ENCODE peak calls at places on chromosomes 11 and 22, in seven cellular contexts. O is mesendoderm, H is neuronal stem cell, R is H1, U is IMR-90, M is H9, E is trophoblast cell. Y is an unnamed sample.

GRCh38 chr22:17924735-17925727 is 99.3 kb downstream of the MICAL3 start:
- DNase-seq in U (no peak), M (no peak), O (peak; percentile 34), R (no peak), E (peak; percentile 71), H (no peak), Y (no peak)

GRCh38 chr11:32400196-32400595 is 35.1 kb downstream of the WT1 start:
- DNase-seq in R (no peak), H (no peak), E (peak; percentile 94), U (peak; percentile 10), O (peak; percentile 90), M (peak; percentile 34), Y (peak; percentile 40)

GRCh38 chr11:63985812-63986155 is 454 bp upstream of the OTUB1 start:
- DNase-seq in H (no peak), O (no peak), U (no peak), R (no peak), M (no peak), E (no peak), Y (no peak)

GRCh38 chr11:2901854-2902783 is 16.5 kb upstream of the CDKN1C start:
- DNase-seq in U (peak; percentile 87), E (peak; percentile 93), H (peak; percentile 76), O (peak; percentile 95), R (peak; percentile 92), M (peak; percentile 98), Y (peak; percentile 93)

GRCh38 chr11:71489311-71490043 is 36.5 kb downstream of the NADSYN1 start:
- DNase-seq in H (no peak), U (peak; percentile 82), M (no peak), E (no peak), R (peak; percentile 33), O (no peak), Y (peak; percentile 58)

GRCh38 chr11:88555018-88555828 is 217.7 kb upstream of the CTSC start:
- DNase-seq in M (no peak), U (peak; percentile 99), O (peak; percentile 22), E (peak; percentile 12), H (no peak), R (no peak), Y (peak; percentile 98)

GRCh38 chr11:96015911-96016565 is 92.1 kb upstream of the MTMR2 start:
- DNase-seq in O (peak; percentile 94), E (no peak), H (no peak), U (no peak), R (no peak), M (peak; percentile 33), Y (no peak)

GRCh38 chr22:47033648-47034000 is 271.2 kb downstream of the TBC1D22A start:
- DNase-seq in U (no peak), E (no peak), H (no peak), O (no peak), R (no peak), M (no peak), Y (no peak)

GRCh38 chr22:26718488-26718887 is 61.1 kb downstream of the MIAT start:
- DNase-seq in R (no peak), M (no peak), O (no peak), H (no peak), E (no peak), U (no peak), Y (no peak)

GRCh38 chr22:44365196-44365802 is 52.5 kb upstream of the SHISAL1 start:
- DNase-seq in R (no peak), O (no peak), H (no peak), M (no peak), U (no peak), E (peak; percentile 20), Y (no peak)

GRCh38 chr11:73797457-73797856 is 9.8 kb downstream of the MRPL48 start:
- DNase-seq in M (no peak), O (no peak), E (no peak), R (no peak), H (no peak), U (no peak), Y (no peak)

GRCh38 chr11:72209101-72209500 is 7.5 kb upstream of the FOLR2 start:
- DNase-seq in E (no peak), R (no peak), H (no peak), M (no peak), O (peak; percentile 31), U (no peak), Y (no peak)

GRCh38 chr11:13486926-13487660 is 8.7 kb downstream of the PTH start:
- DNase-seq in O (peak; percentile 95), H (peak; percentile 49), M (peak; percentile 93), U (no peak), E (peak; percentile 86), R (peak; percentile 91), Y (peak; percentile 41)

GRCh38 chr11:70339066-70339465 is 59.3 kb upstream of the CTTN start:
- DNase-seq in O (no peak), R (no peak), H (no peak), M (no peak), E (no peak), U (no peak), Y (no peak)
- H3K4ac ChIP-seq in O (no peak overlapping the region), R (no peak overlapping the region), H (no peak overlapping the region), M (no peak overlapping the region), E (no peak overlapping the region), U (no peak overlapping the region), Y (no peak overlapping the region)

GRCh38 chr22:45842141-45842831 is 134.7 kb downstream of the WNT7B start:
- DNase-seq in E (peak; percentile 12), O (no peak), M (no peak), H (no peak), R (no peak), U (peak; percentile 77), Y (peak; percentile 38)
- H3K9ac ChIP-seq in E (no peak overlapping the region), O (no peak overlapping the region), M (no peak overlapping the region), H (no peak overlapping the region), R (no peak overlapping the region), U (no peak overlapping the region), Y (no peak overlapping the region)

DNA sequence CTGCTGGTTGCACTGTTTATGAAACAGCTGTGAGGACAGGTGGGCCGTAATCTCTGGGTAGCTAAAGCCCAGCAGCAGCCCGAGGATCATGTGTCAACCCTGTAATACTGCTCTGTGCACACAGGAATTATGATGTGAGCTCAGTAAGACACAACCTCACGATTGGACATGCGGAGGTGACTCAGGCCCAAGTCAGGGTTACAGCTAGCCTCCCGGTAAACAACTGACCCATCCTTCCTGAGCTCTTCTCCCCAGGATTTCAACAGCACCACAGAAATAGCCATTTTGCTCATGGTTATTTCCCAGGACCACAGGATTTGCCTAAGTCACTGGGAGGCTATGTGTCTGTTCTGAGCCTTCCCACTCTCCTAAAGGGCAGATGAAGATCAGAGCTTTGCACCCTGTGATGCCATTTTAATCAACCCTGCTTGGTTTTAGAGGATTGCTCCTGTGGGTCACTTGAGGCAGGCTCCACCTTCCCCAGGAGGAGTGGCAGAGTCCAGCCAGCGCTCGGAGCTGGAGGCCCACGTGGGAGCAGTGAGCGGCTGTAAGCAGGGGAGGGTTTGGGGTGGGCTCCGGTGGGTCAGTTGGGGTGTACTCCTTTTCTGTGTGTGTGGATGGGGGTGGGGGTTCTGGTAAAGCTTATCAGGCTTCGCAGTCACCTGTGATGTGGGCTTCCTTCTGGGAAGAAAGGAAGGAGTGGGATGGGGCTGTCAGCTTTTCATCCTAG is at the start of gene AMPD3:
- DNase-seq in E (peak; percentile 52), M (peak; percentile 30), U (peak; percentile 99), R (peak; percentile 45), H (no peak), O (no peak), Y (peak; percentile 99)
- H4K8ac ChIP-seq in E (no peak within 1 kb of the TSS), M (no peak within 1 kb of the TSS), U (peak within 1 kb of the TSS; percentile 78), R (peak within 1 kb of the TSS; percentile 47), H (no peak within 1 kb of the TSS), O (no peak within 1 kb of the TSS), Y (peak within 1 kb of the TSS; percentile 76)

GRCh38 chr11:87203907-87204602 is 166.3 kb downstream of the TMEM135 start:
- DNase-seq in H (no peak), R (no peak), E (no peak), O (no peak), M (no peak), U (no peak), Y (no peak)
- H3K4ac ChIP-seq in H (no peak overlapping the region), R (no peak overlapping the region), E (no peak overlapping the region), O (no peak overlapping the region), M (no peak overlapping the region), U (no peak overlapping the region), Y (no peak overlapping the region)

GRCh38 chr22:19641983-19642451 is 72.3 kb upstream of the SEPTIN5 start:
- DNase-seq in E (no peak), R (no peak), M (no peak), U (no peak), O (no peak), H (no peak), Y (no peak)
- H3K9ac ChIP-seq in E (no peak overlapping the region), R (no peak overlapping the region), M (no peak overlapping the region), U (no peak overlapping the region), O (no peak overlapping the region), H (peak overlapping the region; percentile 83), Y (no peak overlapping the region)

GRCh38 chr11:10197091-10197490 is 96.9 kb downstream of the SBF2 start:
- DNase-seq in U (peak; percentile 28), R (no peak), E (no peak), M (no peak), H (no peak), O (no peak), Y (no peak)
- H4K8ac ChIP-seq in U (no peak overlapping the region), R (no peak overlapping the region), E (no peak overlapping the region), M (no peak overlapping the region), H (no peak overlapping the region), O (no peak overlapping the region), Y (no peak overlapping the region)

GRCh38 chr11:124867700-124868099 is 2.5 kb downstream of the ROBO3 start:
- DNase-seq in U (peak; percentile 32), H (no peak), E (peak; percentile 56), M (peak; percentile 59), O (peak; percentile 62), R (no peak), Y (peak; percentile 45)

GRCh38 chr11:124865181-124865901 is at the start of gene ROBO3:
- DNase-seq in O (peak; percentile 21), U (no peak), M (no peak), R (peak; percentile 65), E (no peak), H (no peak), Y (peak; percentile 26)

GRCh38 chr11:124864892-124865180 is 396 bp upstream of the ROBO3 start:
- DNase-seq in U (no peak), R (no peak), H (no peak), M (no peak), O (no peak), E (no peak), Y (no peak)

GRCh38 chr11:124864176-124864891 is 898 bp upstream of the ROBO3 start:
- DNase-seq in E (no peak), R (no peak), M (no peak), O (no peak), U (no peak), H (no peak), Y (no peak)

GRCh38 chr11:124865902-124866851 is 945 bp downstream of the ROBO3 start:
- DNase-seq in H (no peak), O (peak; percentile 40), U (peak; percentile 15), R (peak; percentile 89), E (peak; percentile 70), M (peak; percentile 64), Y (peak; percentile 39)
- H3K4ac ChIP-seq in H (no peak overlapping the region), O (no peak overlapping the region), U (no peak overlapping the region), R (no peak overlapping the region), E (no peak overlapping the region), M (no peak overlapping the region), Y (no peak overlapping the region)